ENCODE peak calls at places on chromosome 3, in nine cellular contexts. G is astrocyte of the spinal cord; Y is nephron progenitor cell; F is activated CD4-positive, alpha-beta T cell treated with anti-CD3 and anti-CD28 coated beads, Interleukin-2, amount 50 U/mL, for 4 hours; O is activated T-helper 1 cell treated with anti-CD3 and anti-CD28 coated beads, Interleukin-2, amount 50 U/mL, for 16 hours; W is activated CD4-positive, CD25-positive, alpha-beta regulatory T cell; M is neuronal stem cell; B is NCI-H774; V is amniotic epithelial cell. L is an unnamed sample.

GRCh38 chr3:111980716-111981456 is 2.1 kb downstream of the ABHD10 start:
- DNase-seq in M (no peak), G (no peak), O (no peak), W (no peak), Y (no peak), F (peak), V (no peak), B (no peak), L (no peak)

GRCh38 chr3:161069441-161070251 is 35.5 kb downstream of the B3GALNT1 start:
- DNase-seq in B (peak), W (no peak), F (no peak), G (peak), M (no peak), O (no peak), Y (no peak), V (peak), L (no peak)

GRCh38 chr3:13274874-13275332 is 145.2 kb downstream of the NUP210 start:
- DNase-seq in G (no peak), Y (no peak), V (no peak), F (no peak), B (no peak), M (no peak), W (no peak), O (no peak), L (no peak)

GRCh38 chr3:24180616-24181015 is 235.5 kb downstream of the NR1D2 start:
- DNase-seq in G (no peak), F (no peak), O (no peak), W (no peak), B (no peak), V (no peak), Y (no peak), M (no peak), L (no peak)

GRCh38 chr3:17322106-17322793 is 420.2 kb downstream of the TBC1D5 start:
- DNase-seq in W (no peak), M (no peak), F (no peak), V (no peak), O (no peak), G (no peak), Y (no peak), B (no peak), L (no peak)

GRCh38 chr3:118636841-118637240 is 397.8 kb downstream of the IGSF11 start:
- DNase-seq in G (no peak), W (no peak), M (no peak), F (no peak), O (no peak), B (no peak), V (no peak), Y (no peak), L (no peak)

GRCh38 chr3:190495796-190496195 is 18.1 kb upstream of the IL1RAP start:
- DNase-seq in M (no peak), O (no peak), W (no peak), F (no peak), G (no peak), B (no peak), V (no peak), Y (no peak), L (no peak)

GRCh38 chr3:4829031-4829394 is 150.2 kb upstream of the BHLHE40 start:
- DNase-seq in F (no peak), G (peak), V (no peak), M (no peak), O (no peak), Y (no peak), W (no peak), B (no peak), L (no peak)

GRCh38 chr3:115819785-115820384 is 196.6 kb downstream of the GAP43 start:
- DNase-seq in Y (peak), F (peak), M (peak), G (peak), V (peak), O (no peak), W (no peak), B (peak), L (no peak)

GRCh38 chr3:34260266-34260990 is 462.0 kb downstream of the PDCD6IP start:
- DNase-seq in M (peak), G (peak), F (no peak), V (no peak), O (no peak), W (no peak), Y (peak), B (no peak), L (peak)

GRCh38 chr3:124599779-124600693 is 130.2 kb upstream of the UMPS start:
- DNase-seq in G (no peak), F (no peak), B (no peak), V (no peak), M (no peak), W (no peak), O (no peak), Y (no peak), L (no peak)

GRCh38 chr3:186217820-186218164 is 108.9 kb upstream of the ETV5 start:
- DNase-seq in O (no peak), M (no peak), F (no peak), B (no peak), V (peak), G (no peak), W (no peak), Y (no peak), L (no peak)

GRCh38 chr3:114847564-114847963 is 299.5 kb downstream of the ZBTB20 start:
- DNase-seq in O (no peak), V (no peak), W (no peak), M (no peak), B (no peak), F (no peak), G (no peak), Y (no peak), L (no peak)

GRCh38 chr3:190024912-190025311 is 95.8 kb downstream of the P3H2 start:
- DNase-seq in W (no peak), F (no peak), M (no peak), V (no peak), B (no peak), G (peak), O (no peak), Y (no peak), L (no peak)

GRCh38 chr3:190322604-190323240 is 476 bp upstream of the CLDN1 start:
- DNase-seq in O (no peak), W (no peak), Y (no peak), F (no peak), V (peak), B (no peak), G (no peak), M (no peak), L (no peak)

GRCh38 chr3:159528251-159528895 is 460.3 kb upstream of the IL12A start:
- DNase-seq in M (no peak), O (no peak), V (no peak), B (no peak), G (no peak), Y (no peak), W (no peak), F (no peak), L (no peak)

GRCh38 chr3:194959217-194959616 is 273.5 kb downstream of the FAM43A start:
- DNase-seq in W (no peak), M (no peak), Y (no peak), O (no peak), F (no peak), G (no peak), B (no peak), V (no peak), L (no peak)

GRCh38 chr3:47930979-47931378 is 85.2 kb downstream of the MAP4 start:
- DNase-seq in Y (no peak), V (no peak), W (no peak), G (no peak), F (no peak), B (no peak), M (no peak), O (no peak), L (no peak)

GRCh38 chr3:42369832-42370231 is 40.6 kb downstream of the LYZL4 start:
- DNase-seq in M (no peak), G (no peak), B (no peak), Y (no peak), O (no peak), W (no peak), F (no peak), V (no peak), L (no peak)

GRCh38 chr3:61452536-61452991 is 108.8 kb upstream of the PTPRG start:
- DNase-seq in V (no peak), G (no peak), M (no peak), O (no peak), B (no peak), W (no peak), Y (no peak), F (no peak), L (no peak)

GRCh38 chr3:162517110-162517509 is 1020.5 kb downstream of the OTOL1 start:
- DNase-seq in O (no peak), W (no peak), B (no peak), M (no peak), Y (no peak), F (no peak), G (no peak), V (no peak), L (no peak)

GRCh38 chr3:14352002-14352627 is 50.3 kb upstream of the SLC6A6 start:
- DNase-seq in M (no peak), O (no peak), W (no peak), V (peak), B (no peak), Y (peak), F (no peak), G (no peak), L (no peak)

GRCh38 chr3:171199473-171199829 is 172.9 kb upstream of the SLC2A2 start:
- DNase-seq in G (no peak), O (no peak), M (no peak), Y (no peak), W (no peak), B (no peak), F (no peak), V (no peak), L (no peak)

GRCh38 chr3:99789322-99789721 is 28.3 kb upstream of the CMSS1 start:
- DNase-seq in M (peak), W (no peak), F (no peak), Y (peak), O (no peak), G (peak), V (peak), B (peak), L (no peak)

GRCh38 chr3:196996454-196997265 is 28.0 kb upstream of the PIGZ start:
- DNase-seq in O (no peak), Y (no peak), B (no peak), F (no peak), W (no peak), M (no peak), V (no peak), G (no peak), L (no peak)

GRCh38 chr3:193572426-193572908 is 17.8 kb upstream of the ATP13A4 start:
- DNase-seq in B (peak), W (peak), O (no peak), V (peak), F (peak), M (peak), G (peak), Y (peak), L (no peak)

GRCh38 chr3:191333481-191333880 is 3.2 kb upstream of the UTS2B start:
- DNase-seq in V (no peak), B (no peak), F (no peak), G (no peak), Y (no peak), M (no peak), W (no peak), O (no peak), L (no peak)

GRCh38 chr3:114067804-114068203 is 11.3 kb downstream of the QTRT2 start:
- DNase-seq in W (no peak), F (no peak), Y (no peak), O (no peak), V (no peak), G (no peak), M (no peak), B (no peak), L (no peak)

L was measured in omental fat pad.